ENCODE peak calls at places on chromosome 6, in seven cellular contexts. One of them, this sample, is unnamed.

GRCh38 chr6:10099086-10099499 is 315.8 kb downstream of the TFAP2A start:
- DNase-seq in uterus: no peak
- DNase-seq in psoas muscle: no peak
- DNase-seq in neuronal stem cell: no peak
- DNase-seq in naive thymus-derived CD4-positive, alpha-beta T cell: no peak
- DNase-seq in mesenchymal stem cell: no peak
- DNase-seq in right cardiac atrium: peak
- DNase-seq in this sample: peak

GRCh38 chr6:25583099-25583498 is 68.9 kb upstream of the SCGN start:
- DNase-seq in uterus: no peak
- DNase-seq in psoas muscle: no peak
- DNase-seq in neuronal stem cell: no peak
- DNase-seq in naive thymus-derived CD4-positive, alpha-beta T cell: no peak
- DNase-seq in mesenchymal stem cell: no peak
- DNase-seq in right cardiac atrium: no peak
- DNase-seq in this sample: no peak

GRCh38 chr6:45163952-45164766 is 164.0 kb upstream of the RUNX2 start:
- DNase-seq in uterus: no peak
- DNase-seq in psoas muscle: no peak
- DNase-seq in neuronal stem cell: no peak
- DNase-seq in naive thymus-derived CD4-positive, alpha-beta T cell: no peak
- DNase-seq in mesenchymal stem cell: peak
- DNase-seq in right cardiac atrium: no peak
- DNase-seq in this sample: no peak

GRCh38 chr6:33207569-33208088 is 671 bp upstream of the RING1 start:
- DNase-seq in uterus: peak
- DNase-seq in psoas muscle: peak
- DNase-seq in neuronal stem cell: no peak
- DNase-seq in naive thymus-derived CD4-positive, alpha-beta T cell: no peak
- DNase-seq in mesenchymal stem cell: peak
- DNase-seq in right cardiac atrium: peak
- DNase-seq in this sample: peak

GRCh38 chr6:124741341-124741740 is 220.9 kb upstream of the RNF217 start:
- DNase-seq in uterus: no peak
- DNase-seq in psoas muscle: no peak
- DNase-seq in neuronal stem cell: no peak
- DNase-seq in naive thymus-derived CD4-positive, alpha-beta T cell: no peak
- DNase-seq in mesenchymal stem cell: no peak
- DNase-seq in right cardiac atrium: no peak
- DNase-seq in this sample: no peak

GRCh38 chr6:11428895-11429294 is 108.7 kb upstream of the TMEM170B start:
- DNase-seq in uterus: no peak
- DNase-seq in psoas muscle: no peak
- DNase-seq in neuronal stem cell: no peak
- DNase-seq in naive thymus-derived CD4-positive, alpha-beta T cell: no peak
- DNase-seq in mesenchymal stem cell: peak
- DNase-seq in right cardiac atrium: no peak
- DNase-seq in this sample: no peak

GRCh38 chr6:47729019-47729418 is 30.6 kb downstream of the ADGRF4 start:
- DNase-seq in uterus: no peak
- DNase-seq in psoas muscle: no peak
- DNase-seq in neuronal stem cell: no peak
- DNase-seq in naive thymus-derived CD4-positive, alpha-beta T cell: no peak
- DNase-seq in mesenchymal stem cell: no peak
- DNase-seq in right cardiac atrium: no peak
- DNase-seq in this sample: no peak

GRCh38 chr6:108561742-108562502 is 1.2 kb downstream of the FOXO3 start:
- DNase-seq in uterus: no peak
- DNase-seq in psoas muscle: peak
- DNase-seq in neuronal stem cell: peak
- DNase-seq in naive thymus-derived CD4-positive, alpha-beta T cell: no peak
- DNase-seq in mesenchymal stem cell: peak
- DNase-seq in right cardiac atrium: peak
- DNase-seq in this sample: peak

GRCh38 chr6:3750324-3751018 is 1.0 kb downstream of the PXDC1 start:
- DNase-seq in uterus: peak
- DNase-seq in psoas muscle: peak
- DNase-seq in neuronal stem cell: peak
- DNase-seq in naive thymus-derived CD4-positive, alpha-beta T cell: no peak
- DNase-seq in mesenchymal stem cell: peak
- DNase-seq in right cardiac atrium: peak
- DNase-seq in this sample: peak

GRCh38 chr6:20340459-20340858 is 61.2 kb upstream of the E2F3 start:
- DNase-seq in uterus: no peak
- DNase-seq in psoas muscle: no peak
- DNase-seq in neuronal stem cell: no peak
- DNase-seq in naive thymus-derived CD4-positive, alpha-beta T cell: no peak
- DNase-seq in mesenchymal stem cell: no peak
- DNase-seq in right cardiac atrium: no peak
- DNase-seq in this sample: no peak

GRCh38 chr6:7419065-7419464 is 29.5 kb downstream of the RIOK1 start:
- DNase-seq in uterus: no peak
- DNase-seq in psoas muscle: no peak
- DNase-seq in neuronal stem cell: no peak
- DNase-seq in naive thymus-derived CD4-positive, alpha-beta T cell: no peak
- DNase-seq in mesenchymal stem cell: peak
- DNase-seq in right cardiac atrium: no peak
- DNase-seq in this sample: no peak

GRCh38 chr6:144195671-144196070 is 45.4 kb downstream of the STX11 start:
- DNase-seq in uterus: no peak
- DNase-seq in psoas muscle: no peak
- DNase-seq in neuronal stem cell: no peak
- DNase-seq in naive thymus-derived CD4-positive, alpha-beta T cell: no peak
- DNase-seq in mesenchymal stem cell: peak
- DNase-seq in right cardiac atrium: no peak
- DNase-seq in this sample: no peak

GRCh38 chr6:138421608-138422007 is 17.6 kb downstream of the HEBP2 start:
- DNase-seq in uterus: no peak
- DNase-seq in psoas muscle: no peak
- DNase-seq in neuronal stem cell: no peak
- DNase-seq in naive thymus-derived CD4-positive, alpha-beta T cell: no peak
- DNase-seq in mesenchymal stem cell: no peak
- DNase-seq in right cardiac atrium: no peak
- DNase-seq in this sample: no peak

GRCh38 chr6:18457065-18457817 is 70.1 kb downstream of the RNF144B start:
- DNase-seq in uterus: no peak
- DNase-seq in psoas muscle: no peak
- DNase-seq in neuronal stem cell: no peak
- DNase-seq in naive thymus-derived CD4-positive, alpha-beta T cell: no peak
- DNase-seq in mesenchymal stem cell: no peak
- DNase-seq in right cardiac atrium: no peak
- DNase-seq in this sample: no peak

GRCh38 chr6:156804402-156804801 is 27.2 kb downstream of the ARID1B start:
- DNase-seq in uterus: no peak
- DNase-seq in psoas muscle: no peak
- DNase-seq in neuronal stem cell: no peak
- DNase-seq in naive thymus-derived CD4-positive, alpha-beta T cell: no peak
- DNase-seq in mesenchymal stem cell: no peak
- DNase-seq in right cardiac atrium: no peak
- DNase-seq in this sample: no peak

GRCh38 chr6:148507774-148508173 is 165.1 kb downstream of the SASH1 start:
- DNase-seq in uterus: no peak
- DNase-seq in psoas muscle: no peak
- DNase-seq in neuronal stem cell: no peak
- DNase-seq in naive thymus-derived CD4-positive, alpha-beta T cell: no peak
- DNase-seq in mesenchymal stem cell: peak
- DNase-seq in right cardiac atrium: no peak
- DNase-seq in this sample: no peak

GRCh38 chr6:151690303-151690702 is 117.2 kb upstream of the ESR1 start:
- DNase-seq in uterus: no peak
- DNase-seq in psoas muscle: no peak
- DNase-seq in neuronal stem cell: no peak
- DNase-seq in naive thymus-derived CD4-positive, alpha-beta T cell: peak
- DNase-seq in mesenchymal stem cell: no peak
- DNase-seq in right cardiac atrium: no peak
- DNase-seq in this sample: no peak

GRCh38 chr6:44007818-44008660 is 119.2 kb downstream of the MRPL14 start:
- DNase-seq in uterus: no peak
- DNase-seq in psoas muscle: peak
- DNase-seq in neuronal stem cell: no peak
- DNase-seq in naive thymus-derived CD4-positive, alpha-beta T cell: no peak
- DNase-seq in mesenchymal stem cell: no peak
- DNase-seq in right cardiac atrium: no peak
- DNase-seq in this sample: peak

GRCh38 chr6:41746068-41746467 is 1.1 kb downstream of the PGC start:
- DNase-seq in uterus: no peak
- DNase-seq in psoas muscle: peak
- DNase-seq in neuronal stem cell: no peak
- DNase-seq in naive thymus-derived CD4-positive, alpha-beta T cell: no peak
- DNase-seq in mesenchymal stem cell: no peak
- DNase-seq in right cardiac atrium: no peak
- DNase-seq in this sample: peak
- H3K27ac ChIP-seq in uterus: no peak
- H3K27ac ChIP-seq in psoas muscle: no peak
- H3K27ac ChIP-seq in neuronal stem cell: no peak
- H3K27ac ChIP-seq in naive thymus-derived CD4-positive, alpha-beta T cell: no peak
- H3K27ac ChIP-seq in mesenchymal stem cell: no peak
- H3K27ac ChIP-seq in right cardiac atrium: no peak
- H3K27ac ChIP-seq in this sample: no peak

GRCh38 chr6:162934844-162935243 is 207.1 kb downstream of the PACRG start:
- DNase-seq in uterus: no peak
- DNase-seq in psoas muscle: no peak
- DNase-seq in neuronal stem cell: no peak
- DNase-seq in naive thymus-derived CD4-positive, alpha-beta T cell: no peak
- DNase-seq in mesenchymal stem cell: no peak
- DNase-seq in right cardiac atrium: no peak
- DNase-seq in this sample: no peak
- H3K27ac ChIP-seq in uterus: no peak
- H3K27ac ChIP-seq in psoas muscle: no peak
- H3K27ac ChIP-seq in neuronal stem cell: no peak
- H3K27ac ChIP-seq in naive thymus-derived CD4-positive, alpha-beta T cell: no peak
- H3K27ac ChIP-seq in mesenchymal stem cell: no peak
- H3K27ac ChIP-seq in right cardiac atrium: no peak
- H3K27ac ChIP-seq in this sample: no peak

DNA sequence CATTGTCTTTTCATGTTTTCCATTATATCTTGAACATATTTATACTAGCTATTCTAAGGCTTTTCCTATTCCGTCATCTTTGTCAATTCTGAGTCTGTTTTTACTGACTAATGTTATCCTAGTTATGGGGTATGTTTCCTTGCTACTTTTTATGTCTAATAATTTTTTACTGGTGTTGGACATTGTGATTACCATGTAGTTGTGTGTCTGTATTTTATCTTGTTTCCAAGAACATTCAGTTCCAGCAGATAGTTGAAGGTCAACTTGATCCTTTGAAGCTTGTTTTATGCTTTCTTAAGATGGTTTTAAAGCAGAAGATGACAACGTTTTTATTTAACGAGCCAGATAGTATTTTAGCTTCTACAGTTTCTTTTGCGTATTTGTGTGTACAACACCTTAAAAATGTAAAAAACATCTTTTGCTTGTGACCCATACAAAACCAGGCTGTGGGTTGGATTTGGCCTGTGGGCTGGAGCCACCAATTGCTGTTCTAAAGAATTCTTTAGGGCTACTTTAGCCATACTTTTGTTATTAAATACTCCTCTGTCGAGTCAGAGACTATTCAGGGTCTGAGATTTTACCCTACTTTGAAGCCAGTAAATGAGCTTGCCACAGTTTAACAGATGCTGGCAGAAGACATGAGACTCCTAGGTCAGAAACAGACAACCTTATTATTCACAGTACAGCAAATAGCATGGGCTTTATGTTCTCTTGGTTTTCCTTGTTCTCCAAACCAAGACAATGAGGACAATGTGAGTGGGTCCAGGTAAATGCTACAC is 38.7 kb upstream of the REV3L start:
- DNase-seq in uterus: no peak
- DNase-seq in psoas muscle: no peak
- DNase-seq in neuronal stem cell: no peak
- DNase-seq in naive thymus-derived CD4-positive, alpha-beta T cell: no peak
- DNase-seq in mesenchymal stem cell: no peak
- DNase-seq in right cardiac atrium: no peak
- DNase-seq in this sample: no peak
- H3K27ac ChIP-seq in uterus: peak
- H3K27ac ChIP-seq in psoas muscle: no peak
- H3K27ac ChIP-seq in neuronal stem cell: no peak
- H3K27ac ChIP-seq in naive thymus-derived CD4-positive, alpha-beta T cell: no peak
- H3K27ac ChIP-seq in mesenchymal stem cell: no peak
- H3K27ac ChIP-seq in right cardiac atrium: no peak
- H3K27ac ChIP-seq in this sample: no peak

GRCh38 chr6:51718533-51718932 is 368.9 kb downstream of the PKHD1 start:
- DNase-seq in uterus: no peak
- DNase-seq in psoas muscle: no peak
- DNase-seq in neuronal stem cell: no peak
- DNase-seq in naive thymus-derived CD4-positive, alpha-beta T cell: no peak
- DNase-seq in mesenchymal stem cell: no peak
- DNase-seq in right cardiac atrium: no peak
- DNase-seq in this sample: no peak

GRCh38 chr6:51720327-51720726 is 367.1 kb downstream of the PKHD1 start:
- DNase-seq in uterus: no peak
- DNase-seq in psoas muscle: no peak
- DNase-seq in neuronal stem cell: no peak
- DNase-seq in naive thymus-derived CD4-positive, alpha-beta T cell: no peak
- DNase-seq in mesenchymal stem cell: no peak
- DNase-seq in right cardiac atrium: no peak
- DNase-seq in this sample: no peak

GRCh38 chr6:51719297-51719696 is 368.1 kb downstream of the PKHD1 start:
- DNase-seq in uterus: no peak
- DNase-seq in psoas muscle: no peak
- DNase-seq in neuronal stem cell: no peak
- DNase-seq in naive thymus-derived CD4-positive, alpha-beta T cell: no peak
- DNase-seq in mesenchymal stem cell: no peak
- DNase-seq in right cardiac atrium: no peak
- DNase-seq in this sample: no peak

GRCh38 chr6:51711876-51712275 is 375.5 kb downstream of the PKHD1 start:
- DNase-seq in uterus: no peak
- DNase-seq in psoas muscle: no peak
- DNase-seq in neuronal stem cell: no peak
- DNase-seq in naive thymus-derived CD4-positive, alpha-beta T cell: no peak
- DNase-seq in mesenchymal stem cell: no peak
- DNase-seq in right cardiac atrium: no peak
- DNase-seq in this sample: no peak

GRCh38 chr6:51717477-51717876 is 369.9 kb downstream of the PKHD1 start:
- DNase-seq in uterus: no peak
- DNase-seq in psoas muscle: no peak
- DNase-seq in neuronal stem cell: no peak
- DNase-seq in naive thymus-derived CD4-positive, alpha-beta T cell: no peak
- DNase-seq in mesenchymal stem cell: no peak
- DNase-seq in right cardiac atrium: no peak
- DNase-seq in this sample: no peak
- H3K27ac ChIP-seq in uterus: no peak
- H3K27ac ChIP-seq in psoas muscle: no peak
- H3K27ac ChIP-seq in neuronal stem cell: no peak
- H3K27ac ChIP-seq in naive thymus-derived CD4-positive, alpha-beta T cell: no peak
- H3K27ac ChIP-seq in mesenchymal stem cell: no peak
- H3K27ac ChIP-seq in right cardiac atrium: no peak
- H3K27ac ChIP-seq in this sample: no peak

GRCh38 chr6:64504509-64504908 is 868.9 kb downstream of the PHF3 start:
- DNase-seq in uterus: no peak
- DNase-seq in psoas muscle: no peak
- DNase-seq in neuronal stem cell: no peak
- DNase-seq in naive thymus-derived CD4-positive, alpha-beta T cell: no peak
- DNase-seq in mesenchymal stem cell: peak
- DNase-seq in right cardiac atrium: no peak
- DNase-seq in this sample: no peak
- H3K27ac ChIP-seq in uterus: no peak
- H3K27ac ChIP-seq in psoas muscle: no peak
- H3K27ac ChIP-seq in neuronal stem cell: no peak
- H3K27ac ChIP-seq in naive thymus-derived CD4-positive, alpha-beta T cell: no peak
- H3K27ac ChIP-seq in mesenchymal stem cell: no peak
- H3K27ac ChIP-seq in right cardiac atrium: no peak
- H3K27ac ChIP-seq in this sample: no peak

This sample was measured in kidney.